ENCODE peak calls at places on chromosomes 16 and 17, in eight cellular contexts. L, F, P, C, Y, B, I and E are unnamed samples.

GRCh38 chr17:49407981-49408501 is 6.6 kb downstream of the PHB1 start:
- DNase-seq in C (peak), L (peak), Y (peak), B (peak), P (peak), I (peak), F (peak), E (peak)

GRCh38 chr17:79338142-79338541 is 263.5 kb downstream of the ENGASE start:
- DNase-seq in B (no peak), I (no peak), F (peak), C (no peak), L (no peak), P (no peak), Y (no peak), E (no peak)

GRCh38 chr17:50498021-50498874 is 10.0 kb upstream of the MYCBPAP start:
- DNase-seq in L (no peak), I (no peak), F (no peak), B (no peak), C (no peak), Y (no peak), P (no peak), E (no peak)

GRCh38 chr17:77782611-77783010 is 175.9 kb upstream of the TNRC6C start:
- DNase-seq in Y (no peak), I (no peak), L (no peak), B (no peak), C (no peak), F (no peak), P (no peak), E (no peak)

GRCh38 chr16:527015-527903 is at the start of gene CAPN15:
- DNase-seq in B (peak), P (peak), L (peak), I (peak), C (peak), F (peak), Y (peak), E (peak)

GRCh38 chr17:76014100-76014924 is 12.8 kb downstream of the EVPL start:
- DNase-seq in P (peak), I (peak), Y (peak), F (peak), L (peak), B (peak), C (peak), E (peak)

GRCh38 chr16:11235703-11235991 is 20.4 kb downstream of the SOCS1 start:
- DNase-seq in Y (no peak), I (no peak), B (no peak), C (no peak), P (no peak), F (no peak), L (no peak), E (no peak)

GRCh38 chr17:4664230-4664629 is 22.8 kb upstream of the ALOX15 start:
- DNase-seq in I (no peak), Y (no peak), L (no peak), P (no peak), C (no peak), F (no peak), B (no peak), E (no peak)

GRCh38 chr17:41065829-41066624 is at the start of gene KRTAP2-4:
- DNase-seq in B (no peak), C (peak), I (peak), L (no peak), Y (no peak), F (no peak), P (peak), E (no peak)

GRCh38 chr17:696412-696811 is 18.2 kb downstream of the VPS53 start:
- DNase-seq in P (no peak), C (no peak), I (no peak), L (no peak), Y (no peak), F (no peak), B (no peak), E (no peak)

GRCh38 chr17:56577810-56578209 is 15.7 kb upstream of the NOG start:
- DNase-seq in L (no peak), F (no peak), P (no peak), I (no peak), C (no peak), B (peak), Y (no peak), E (no peak)

GRCh38 chr16:76265434-76266045 is 11.7 kb upstream of the CNTNAP4 start:
- DNase-seq in F (peak), Y (no peak), P (peak), L (peak), I (peak), B (no peak), C (peak), E (no peak)

GRCh38 chr17:33944826-33945225 is 310.3 kb upstream of the CCL2 start:
- DNase-seq in Y (no peak), I (no peak), F (no peak), B (no peak), C (no peak), P (no peak), L (no peak), E (no peak)

GRCh38 chr17:81412490-81413093 is 17.3 kb downstream of the BAHCC1 start:
- DNase-seq in C (peak), L (no peak), Y (peak), B (peak), F (no peak), I (peak), P (no peak), E (no peak)

GRCh38 chr16:10678655-10679054 is 16.1 kb downstream of the TEKT5 start:
- DNase-seq in P (no peak), Y (no peak), B (no peak), F (no peak), L (peak), I (no peak), C (no peak), E (no peak)